ENCODE peak calls at places on chromosomes 7 and 10, in six cellular contexts. G, I, Y, Q, H and E are unnamed samples.

GRCh38 chr7:55474944-55475911 is 97.1 kb downstream of the VOPP1 start:
- DNase-seq in G (no peak), I (no peak), Y (no peak), Q (no peak), H (peak; percentile 2), E (no peak)

GRCh38 chr10:78812571-78813318 is 256.0 kb upstream of the ZMIZ1 start:
- DNase-seq in G (no peak), I (no peak), Y (no peak), Q (no peak), H (no peak), E (no peak)

GRCh38 chr10:111837985-111838384 is 345.6 kb downstream of the GPAM start:
- DNase-seq in G (no peak), I (no peak), Y (no peak), Q (no peak), H (no peak), E (no peak)

GRCh38 chr7:21603972-21604749 is 61.3 kb downstream of the DNAH11 start:
- DNase-seq in G (no peak), I (peak; percentile 22), Y (no peak), Q (no peak), H (no peak), E (no peak)

GRCh38 chr7:151558575-151558974 is 38.9 kb upstream of the RHEB start:
- DNase-seq in G (no peak), I (peak; percentile 35), Y (no peak), Q (peak; percentile 19), H (no peak), E (no peak)

GRCh38 chr10:8539056-8539455 is 484.6 kb downstream of the GATA3 start:
- DNase-seq in G (no peak), I (no peak), Y (no peak), Q (no peak), H (no peak), E (no peak)

GRCh38 chr7:122310119-122311021 is 5.8 kb upstream of the FEZF1 start:
- DNase-seq in G (peak; percentile 16), I (peak; percentile 23), Y (peak; percentile 15), Q (no peak), H (peak; percentile 35), E (no peak)

GRCh38 chr10:35400600-35401268 is 64.4 kb downstream of the CCNY start:
- DNase-seq in G (no peak), I (peak; percentile 52), Y (no peak), Q (no peak), H (no peak), E (no peak)

GRCh38 chr7:117372073-117372472 is 49.2 kb upstream of the WNT2 start:
- DNase-seq in G (no peak), I (no peak), Y (no peak), Q (no peak), H (no peak), E (no peak)

GRCh38 chr7:17062433-17063383 is 180.9 kb upstream of the AGR3 start:
- DNase-seq in G (no peak), I (no peak), Y (no peak), Q (peak; percentile 54), H (no peak), E (no peak)

GRCh38 chr10:122089343-122090015 is 100.5 kb downstream of the TACC2 start:
- DNase-seq in G (no peak), I (no peak), Y (no peak), Q (no peak), H (no peak), E (no peak)

GRCh38 chr7:84454174-84454959 is 259.8 kb upstream of the SEMA3A start:
- DNase-seq in G (no peak), I (peak; percentile 43), Y (no peak), Q (peak; percentile 38), H (no peak), E (no peak)

GRCh38 chr10:31698169-31698890 is 230.3 kb downstream of the ARHGAP12 start:
- DNase-seq in G (no peak), I (peak; percentile 99), Y (peak; percentile 50), Q (peak; percentile 95), H (peak; percentile 70), E (no peak)

GRCh38 chr10:43199684-43200537 is 61.7 kb downstream of the CSGALNACT2 start:
- DNase-seq in G (no peak), I (no peak), Y (no peak), Q (no peak), H (no peak), E (no peak)

GRCh38 chr10:21047096-21047495 is 150.0 kb upstream of the NEBL start:
- DNase-seq in G (no peak), I (no peak), Y (no peak), Q (no peak), H (no peak), E (no peak)

GRCh38 chr7:114799522-114800133 is 122.3 kb upstream of the MDFIC start:
- DNase-seq in G (no peak), I (no peak), Y (no peak), Q (no peak), H (no peak), E (no peak)

GRCh38 chr10:51001587-51001986 is 72.7 kb upstream of the PRKG1 start:
- DNase-seq in G (no peak), I (peak; percentile 64), Y (peak; percentile 48), Q (peak; percentile 54), H (no peak), E (no peak)

GRCh38 chr10:59589721-59590120 is 119.9 kb downstream of the SLC16A9 start:
- DNase-seq in G (no peak), I (no peak), Y (no peak), Q (no peak), H (no peak), E (no peak)

GRCh38 chr10:71747808-71748523 is 25.4 kb downstream of the VSIR start:
- DNase-seq in G (no peak), I (no peak), Y (no peak), Q (no peak), H (no peak), E (no peak)

GRCh38 chr10:7846591-7846990 is 28.3 kb downstream of the TAF3 start:
- DNase-seq in G (no peak), I (peak; percentile 16), Y (no peak), Q (peak; percentile 7), H (no peak), E (no peak)

GRCh38 chr7:132575987-132576722 is at the start of gene PLXNA4:
- DNase-seq in G (peak; percentile 37), I (peak; percentile 11), Y (peak; percentile 31), Q (peak; percentile 17), H (peak; percentile 22), E (no peak)

GRCh38 chr7:132578826-132579225 is 2.6 kb upstream of the PLXNA4 start:
- DNase-seq in G (no peak), I (no peak), Y (no peak), Q (no peak), H (no peak), E (no peak)

GRCh38 chr7:132576723-132577089 is 436 bp upstream of the PLXNA4 start:
- DNase-seq in G (peak; percentile 30), I (no peak), Y (peak; percentile 23), Q (no peak), H (no peak), E (no peak)

GRCh38 chr7:132578050-132578370 is 1.7 kb upstream of the PLXNA4 start:
- DNase-seq in G (no peak), I (no peak), Y (no peak), Q (no peak), H (no peak), E (no peak)

GRCh38 chr7:132577206-132578049 is 1.2 kb upstream of the PLXNA4 start:
- DNase-seq in G (peak; percentile 85), I (peak; percentile 76), Y (peak; percentile 83), Q (peak; percentile 75), H (peak; percentile 80), E (no peak)
- H3K4me3 ChIP-seq in G (peak overlapping the region; percentile 55), I (peak overlapping the region; percentile 45), Y (peak overlapping the region; percentile 36), Q (peak overlapping the region; percentile 42), H (peak overlapping the region; percentile 32), E (no peak overlapping the region)

DNA sequence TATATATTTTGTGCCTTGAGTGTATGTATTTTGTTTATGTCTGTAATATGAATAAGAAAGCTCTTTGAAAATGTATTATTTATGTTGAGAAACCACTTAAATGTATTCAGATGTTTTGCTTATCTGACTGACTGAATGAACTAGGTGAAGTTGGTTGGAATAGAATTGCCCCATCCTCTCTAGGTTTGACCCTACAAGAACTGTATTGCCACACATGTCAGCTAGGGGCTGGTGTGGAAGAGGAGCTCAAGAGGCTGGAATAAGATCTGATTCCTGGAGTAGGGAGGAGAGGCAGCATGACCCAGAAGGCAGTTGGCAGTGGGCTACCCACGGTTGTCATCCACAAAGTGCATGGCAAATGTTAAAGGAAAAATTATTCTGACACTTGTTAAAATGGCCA is 9.1 kb downstream of the SSMEM1 start:
- DNase-seq in G (no peak), I (no peak), Y (no peak), Q (no peak), H (no peak), E (no peak)
- TF ChIP-seq CTCF in G (no peak), I (no peak), Y (no peak), Q (no peak), H (no peak), E (no peak)

DNA sequence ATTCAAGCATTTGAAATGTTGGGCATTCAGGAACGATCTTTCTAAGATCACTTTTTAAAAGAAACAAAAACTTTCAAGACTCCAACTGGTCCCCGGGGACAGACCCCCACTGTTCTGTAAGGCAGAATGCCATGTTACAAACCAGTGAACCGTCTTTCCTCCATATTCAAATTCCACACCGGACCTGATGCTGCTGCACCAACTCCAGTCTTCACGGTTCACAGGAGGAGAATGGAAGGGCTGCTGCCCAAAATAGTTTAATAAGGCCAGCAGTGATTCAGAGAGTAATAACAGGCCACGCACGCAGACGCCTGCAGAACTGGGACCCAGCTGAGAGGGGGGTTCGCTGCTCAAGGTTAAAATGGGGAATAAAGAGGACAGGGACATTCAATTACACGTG is 47.2 kb downstream of the OSBPL3 start:
- DNase-seq in G (no peak), I (no peak), Y (no peak), Q (no peak), H (no peak), E (no peak)
- H3K4me3 ChIP-seq in G (no peak overlapping the region), I (no peak overlapping the region), Y (no peak overlapping the region), Q (no peak overlapping the region), H (no peak overlapping the region), E (no peak overlapping the region)

GRCh38 chr10:46079831-46080585 is 33.9 kb upstream of the MSMB start:
- DNase-seq in G (no peak), I (peak; percentile 3), Y (no peak), Q (no peak), H (no peak), E (no peak)
- TF ChIP-seq CTCF in G (no peak), I (no peak), Y (no peak), Q (no peak), H (no peak), E (no peak)

GRCh38 chr10:132328738-132329137 is 3.3 kb upstream of the LRRC27 start:
- DNase-seq in G (no peak), I (peak; percentile 89), Y (no peak), Q (no peak), H (peak; percentile 44), E (no peak)
- H3K4me3 ChIP-seq in G (no peak overlapping the region), I (peak overlapping the region; percentile 25), Y (no peak overlapping the region), Q (no peak overlapping the region), H (no peak overlapping the region), E (no peak overlapping the region)

DNA sequence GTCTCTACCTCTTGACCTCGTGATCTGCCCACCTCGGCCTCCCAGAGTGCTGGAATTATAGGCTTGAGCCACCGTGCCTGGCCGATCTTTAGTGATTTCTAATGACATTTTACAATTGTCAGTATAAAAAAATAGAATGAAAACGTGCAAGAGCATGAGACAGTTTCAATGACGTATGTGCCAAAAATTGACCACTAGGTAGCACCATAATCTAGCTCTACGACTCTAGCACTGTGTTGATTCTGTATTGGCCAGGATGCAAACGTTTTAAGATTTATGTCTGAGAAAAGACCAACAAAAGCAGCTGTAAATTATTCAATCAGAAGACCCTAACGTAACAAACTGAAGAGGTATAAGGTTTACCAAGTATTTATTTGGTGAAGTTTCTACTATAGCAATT is 25.4 kb upstream of the EXOC6 start:
- DNase-seq in G (no peak), I (peak; percentile 35), Y (no peak), Q (peak; percentile 48), H (no peak), E (no peak)
- TF ChIP-seq CTCF in G (no peak), I (no peak), Y (peak; percentile 17), Q (peak; percentile 20), H (peak; percentile 13), E (peak; percentile 11)